ENCODE peak calls at places on chromosome 21, in four cellular contexts. H, X, W and Y are unnamed samples.

GRCh38 chr21:26157842-26158241 is 12.7 kb downstream of the APP start:
- DNase-seq in H (no peak), X (no peak), W (no peak), Y (no peak)

GRCh38 chr21:26120833-26121232 is 49.7 kb downstream of the APP start:
- DNase-seq in H (no peak), X (no peak), W (peak; percentile 55), Y (no peak)

GRCh38 chr21:38916214-38916964 is 110.7 kb downstream of the ETS2 start:
- DNase-seq in H (no peak), X (no peak), W (no peak), Y (no peak)

GRCh38 chr21:25103500-25104207 is 503.6 kb downstream of the MRPL39 start:
- DNase-seq in H (no peak), X (no peak), W (no peak), Y (no peak)

GRCh38 chr21:24693779-24694178 is 913.5 kb downstream of the MRPL39 start:
- DNase-seq in H (no peak), X (no peak), W (no peak), Y (no peak)

GRCh38 chr21:20739421-20739820 is 258.8 kb upstream of the NCAM2 start:
- DNase-seq in H (no peak), X (no peak), W (no peak), Y (no peak)

GRCh38 chr21:38505654-38506523 is 7.6 kb upstream of the ERG start:
- DNase-seq in H (no peak), X (no peak), W (no peak), Y (no peak)

GRCh38 chr21:36847189-36847588 is 119.3 kb downstream of the HLCS start:
- DNase-seq in H (no peak), X (no peak), W (no peak), Y (no peak)

GRCh38 chr21:24045373-24045772 is 1561.9 kb downstream of the MRPL39 start:
- DNase-seq in H (no peak), X (no peak), W (no peak), Y (no peak)

GRCh38 chr21:41867313-41867712 is 11.8 kb downstream of the PRDM15 start:
- DNase-seq in H (no peak), X (no peak), W (no peak), Y (no peak)
- H3K4me1 ChIP-seq in H (no peaks in the 10 kb centered on the region), X (peaks cover 29% of the 10 kb centered on the region), W (no peaks in the 10 kb centered on the region), Y (peaks cover 19% of the 10 kb centered on the region)

GRCh38 chr21:14454642-14455009 is 71.7 kb upstream of the HSPA13 start:
- DNase-seq in H (no peak), X (no peak), W (no peak), Y (no peak)
- TF ChIP-seq POLR2A in H (no peak), X (no peak), W (no peak), Y (no peak)

GRCh38 chr21:34989337-34990151 is 59.6 kb downstream of the RUNX1 start:
- DNase-seq in H (no peak), X (no peak), W (no peak), Y (no peak)

GRCh38 chr21:34988139-34988538 is 61.0 kb downstream of the RUNX1 start:
- DNase-seq in H (no peak), X (no peak), W (no peak), Y (no peak)

GRCh38 chr21:34986561-34987533 is 62.3 kb downstream of the RUNX1 start:
- DNase-seq in H (peak; percentile 37), X (no peak), W (no peak), Y (peak; percentile 71)

GRCh38 chr21:34987673-34988072 is 61.4 kb downstream of the RUNX1 start:
- DNase-seq in H (no peak), X (no peak), W (no peak), Y (no peak)

GRCh38 chr21:34988625-34989024 is 60.5 kb downstream of the RUNX1 start:
- DNase-seq in H (no peak), X (no peak), W (no peak), Y (no peak)
- H3K4me1 ChIP-seq in H (no peaks in the 10 kb centered on the region), X (peaks cover 4% of the 10 kb centered on the region), W (no peaks in the 10 kb centered on the region), Y (peaks cover 16% of the 10 kb centered on the region)

DNA sequence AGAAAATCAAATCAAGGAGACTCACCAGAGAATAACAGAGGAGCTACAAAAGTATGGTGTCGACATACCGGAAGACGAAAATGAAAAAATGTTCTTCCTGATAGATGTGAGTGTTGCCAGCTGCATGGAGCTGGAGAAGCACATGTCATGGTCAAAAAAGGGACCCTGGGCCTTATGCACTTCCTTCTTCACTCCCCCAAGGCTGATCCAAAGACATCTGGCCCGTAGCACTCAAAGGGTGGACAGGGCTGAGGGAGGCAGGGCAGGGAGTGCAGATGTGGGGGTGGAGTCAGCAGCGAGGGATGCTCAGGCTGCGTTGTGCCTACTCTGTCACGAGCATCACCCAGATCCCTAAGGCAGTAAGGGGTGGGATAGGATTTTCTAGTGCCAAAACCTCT is 19.4 kb downstream of the MX1 start:
- DNase-seq in H (no peak), X (peak; percentile 18), W (no peak), Y (no peak)
- TF ChIP-seq POLR2A in H (no peak), X (no peak), W (no peak), Y (no peak)

GRCh38 chr21:33211732-33212131 is 18.0 kb upstream of the IFNAR2 start:
- DNase-seq in H (no peak), X (no peak), W (no peak), Y (no peak)
- H3K4me1 ChIP-seq in H (no peaks in the 10 kb centered on the region), X (no peaks in the 10 kb centered on the region), W (no peaks in the 10 kb centered on the region), Y (no peaks in the 10 kb centered on the region)

GRCh38 chr21:42009831-42010506 is at the start of gene ZBTB21:
- DNase-seq in H (peak; percentile 99), X (peak; percentile 99), W (peak; percentile 98), Y (peak; percentile 99)
- TF ChIP-seq POLR2A in H (peak; percentile 91), X (no peak), W (peak; percentile 61), Y (peak; percentile 86)

GRCh38 chr21:35023396-35024070 is 25.6 kb downstream of the RUNX1 start:
- DNase-seq in H (no peak), X (no peak), W (no peak), Y (no peak)
- H3K4me1 ChIP-seq in H (no peaks in the 10 kb centered on the region), X (peaks cover 64% of the 10 kb centered on the region), W (no peaks in the 10 kb centered on the region), Y (no peaks in the 10 kb centered on the region)

GRCh38 chr21:44872568-44873355 is 728 bp downstream of the PTTG1IP start:
- DNase-seq in H (peak; percentile 41), X (peak; percentile 38), W (peak; percentile 45), Y (peak; percentile 87)

GRCh38 chr21:44869860-44870747 is 3.4 kb downstream of the PTTG1IP start:
- DNase-seq in H (peak; percentile 69), X (peak; percentile 59), W (peak; percentile 76), Y (peak; percentile 88)

GRCh38 chr21:44872266-44872567 is 1.3 kb downstream of the PTTG1IP start:
- DNase-seq in H (no peak), X (no peak), W (no peak), Y (no peak)

GRCh38 chr21:44870748-44871495 is 2.6 kb downstream of the PTTG1IP start:
- DNase-seq in H (no peak), X (peak; percentile 56), W (peak; percentile 93), Y (no peak)

DNA sequence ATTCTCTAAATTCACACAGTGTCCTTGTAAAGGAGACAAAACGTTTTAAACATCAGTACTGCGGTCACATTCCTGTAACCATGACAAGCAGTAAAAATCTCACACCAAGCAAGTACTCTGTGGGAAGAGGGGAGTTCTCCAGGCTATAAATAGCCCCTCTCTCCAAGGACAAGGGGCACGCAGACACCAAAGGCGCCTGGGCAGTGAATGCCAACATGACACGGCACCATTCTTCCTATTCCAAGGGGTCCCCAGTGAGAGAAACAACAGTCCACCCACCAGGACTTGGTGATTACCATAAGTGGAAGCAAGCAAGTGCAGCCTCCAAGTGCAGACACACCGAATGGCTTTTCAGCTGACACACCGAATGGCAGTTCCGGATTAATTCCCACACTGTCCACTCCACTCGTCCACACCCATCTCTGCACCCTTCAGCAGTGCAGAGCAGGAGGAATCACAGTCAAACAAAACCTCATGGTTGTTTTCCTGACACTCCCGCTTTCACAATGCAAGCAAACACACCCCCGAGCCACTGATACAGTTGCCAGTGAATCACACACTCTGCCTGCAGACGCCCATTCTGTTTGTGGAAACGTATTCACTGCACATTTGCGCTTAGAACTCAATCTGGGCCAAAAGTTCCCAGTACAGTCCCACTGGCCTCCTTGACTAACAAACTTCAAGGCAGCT is 1.8 kb downstream of the PTTG1IP start:
- DNase-seq in H (no peak), X (peak; percentile 68), W (no peak), Y (peak; percentile 77)
- TF ChIP-seq POLR2A in H (no peak), X (no peak), W (no peak), Y (peak; percentile 28)